ENCODE peak calls at places on chromosomes 11 and 22, in four cellular contexts. C is mesenchymal stem cell, Q is H9, S is H1. M is an unnamed sample.

GRCh38 chr22:27207907-27208306 is 550.5 kb downstream of the MIAT start:
- DNase-seq in C (peak), Q (no peak), S (no peak), M (no peak)

GRCh38 chr22:38098410-38099249 is 11.9 kb downstream of the BAIAP2L2 start:
- DNase-seq in C (peak), Q (peak), S (no peak), M (no peak)

GRCh38 chr22:25680949-25681348 is 61.0 kb upstream of the MYO18B start:
- DNase-seq in C (no peak), Q (no peak), S (no peak), M (no peak)

GRCh38 chr22:30333707-30334087 is 7.0 kb upstream of the TBC1D10A start:
- DNase-seq in C (no peak), Q (no peak), S (no peak), M (no peak)

GRCh38 chr11:11020747-11021149 is 162.9 kb upstream of the ZBED5 start:
- DNase-seq in C (no peak), Q (no peak), S (no peak), M (no peak)

GRCh38 chr11:117039897-117040296 is 58.3 kb downstream of the SIK3 start:
- DNase-seq in C (no peak), Q (no peak), S (no peak), M (no peak)

GRCh38 chr11:113974741-113975470 is at the start of gene HTR3A:
- DNase-seq in C (peak), Q (peak), S (peak), M (peak)

GRCh38 chr22:37746366-37747089 is 49.7 kb downstream of the TRIOBP start:
- DNase-seq in C (no peak), Q (no peak), S (peak), M (peak)

GRCh38 chr11:67542169-67542568 is 18.9 kb upstream of the CABP2 start:
- DNase-seq in C (no peak), Q (no peak), S (no peak), M (no peak)

GRCh38 chr11:130653838-130654601 is 205.6 kb downstream of the ADAMTS15 start:
- DNase-seq in C (no peak), Q (no peak), S (peak), M (no peak)

GRCh38 chr11:64638017-64638664 is 47.1 kb downstream of the SLC22A12 start:
- DNase-seq in C (no peak), Q (peak), S (peak), M (no peak)

GRCh38 chr22:27170491-27170890 is 513.1 kb downstream of the MIAT start:
- DNase-seq in C (peak), Q (no peak), S (no peak), M (no peak)

GRCh38 chr11:134164490-134165370 is 59.0 kb downstream of the NCAPD3 start:
- DNase-seq in C (no peak), Q (peak), S (peak), M (peak)

GRCh38 chr11:122154227-122154626 is 38.2 kb upstream of the BLID start:
- DNase-seq in C (no peak), Q (no peak), S (no peak), M (no peak)

GRCh38 chr11:123197711-123198110 is 2.7 kb upstream of the CLMP start:
- DNase-seq in C (peak), Q (no peak), S (no peak), M (no peak)

GRCh38 chr11:20493340-20493739 is 105.8 kb downstream of the PRMT3 start:
- DNase-seq in C (no peak), Q (no peak), S (no peak), M (no peak)

GRCh38 chr11:114262681-114263509 is 33.3 kb upstream of the NNMT start:
- DNase-seq in C (peak), Q (peak), S (no peak), M (no peak)

GRCh38 chr11:13705710-13706109 is 37.2 kb downstream of the FAR1 start:
- DNase-seq in C (no peak), Q (no peak), S (no peak), M (no peak)

GRCh38 chr11:118615996-118616395 is 8.6 kb downstream of the PHLDB1 start:
- DNase-seq in C (no peak), Q (peak), S (peak), M (no peak)

GRCh38 chr11:65437436-65438227 is 15.0 kb downstream of the NEAT1 start:
- DNase-seq in C (peak), Q (no peak), S (peak), M (no peak)

GRCh38 chr22:33049125-33049729 is 9.0 kb downstream of the SYN3 start:
- DNase-seq in C (peak), Q (peak), S (peak), M (peak)

GRCh38 chr22:22884010-22884887 is 3.4 kb upstream of the IGLL5 start:
- DNase-seq in C (peak), Q (peak), S (peak), M (peak)

GRCh38 chr11:122617926-122618325 is 37.6 kb upstream of the UBASH3B start:
- DNase-seq in C (no peak), Q (no peak), S (no peak), M (no peak)

GRCh38 chr22:48256776-48257689 is 1494.6 kb downstream of the TBC1D22A start:
- DNase-seq in C (no peak), Q (no peak), S (no peak), M (no peak)

GRCh38 chr11:19352736-19353110 is 112.0 kb upstream of the E2F8 start:
- DNase-seq in C (no peak), Q (no peak), S (no peak), M (no peak)

GRCh38 chr11:643849-644738 is 7.0 kb downstream of the DRD4 start:
- DNase-seq in C (no peak), Q (no peak), S (no peak), M (no peak)

GRCh38 chr11:6404341-6405038 is 14.2 kb downstream of the SMPD1 start:
- DNase-seq in C (peak), Q (no peak), S (no peak), M (no peak)

GRCh38 chr11:6572215-6572614 is 31.2 kb downstream of the RRP8 start:
- DNase-seq in C (peak), Q (no peak), S (no peak), M (no peak)

GRCh38 chr22:50261615-50262459 is at the start of gene MAPK12:
- DNase-seq in C (peak), Q (peak), S (peak), M (peak)

GRCh38 chr11:116993599-116993998 is 104.6 kb downstream of the SIK3 start:
- DNase-seq in C (peak), Q (no peak), S (no peak), M (peak)

GRCh38 chr11:28017816-28018215 is 90.1 kb downstream of the KIF18A start:
- DNase-seq in C (peak), Q (no peak), S (no peak), M (no peak)

GRCh38 chr11:113494021-113494420 is 18.8 kb upstream of the DRD2 start:
- DNase-seq in C (no peak), Q (no peak), S (no peak), M (no peak)

GRCh38 chr11:9802291-9802861 is 138.5 kb downstream of the SWAP70 start:
- DNase-seq in C (peak), Q (no peak), S (no peak), M (no peak)
- H2AK5ac ChIP-seq in C (no peak), Q (no peak), S (peak), M (no peak)

GRCh38 chr11:1876361-1877063 is 15.2 kb downstream of the PRR33 start:
- DNase-seq in C (peak), Q (peak), S (peak), M (no peak)
- H3K4me2 ChIP-seq in C (peak), Q (no peak), S (no peak), M (no peak)

GRCh38 chr11:69215216-69215615 is 59.5 kb downstream of the SMIM38 start:
- DNase-seq in C (no peak), Q (peak), S (no peak), M (no peak)
- H2BK12ac ChIP-seq in C (no peak), Q (no peak), S (no peak), M (no peak)

GRCh38 chr22:42076764-42077485 is 2.6 kb upstream of the SMDT1 start:
- DNase-seq in C (no peak), Q (no peak), S (no peak), M (no peak)

GRCh38 chr22:42077486-42078125 is 1.9 kb upstream of the SMDT1 start:
- DNase-seq in C (no peak), Q (no peak), S (no peak), M (no peak)

GRCh38 chr22:42080287-42080686 is 787 bp downstream of the SMDT1 start:
- DNase-seq in C (peak), Q (no peak), S (no peak), M (no peak)

GRCh38 chr22:42078469-42079318 is 806 bp upstream of the SMDT1 start:
- DNase-seq in C (no peak), Q (peak), S (no peak), M (no peak)

GRCh38 chr22:42079319-42080251 is at the start of gene SMDT1:
- DNase-seq in C (peak), Q (peak), S (peak), M (peak)
- H2AK5ac ChIP-seq in C (peak), Q (no peak), S (no peak), M (peak)

DNA sequence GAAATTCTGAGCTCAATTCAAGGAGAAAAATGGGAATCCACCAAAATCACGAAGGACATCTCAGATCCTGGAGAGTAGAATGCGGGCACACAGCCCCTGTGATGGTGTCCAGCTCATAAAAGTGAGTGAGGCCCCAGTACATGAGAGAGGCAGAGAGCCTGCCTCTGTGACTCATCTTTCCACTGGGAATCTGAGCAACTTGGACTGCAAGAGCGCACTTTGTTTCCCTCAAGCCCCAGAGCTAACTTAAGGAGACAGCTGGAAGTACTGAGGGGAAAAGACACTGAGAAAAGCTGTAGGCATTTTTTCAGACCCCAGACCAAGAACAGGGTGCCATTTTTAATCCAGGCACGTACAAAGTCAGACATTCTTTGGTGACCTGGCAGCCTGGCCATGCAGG is 273.7 kb downstream of the C11orf87 start:
- DNase-seq in C (peak), Q (no peak), S (no peak), M (no peak)
- H3K4me2 ChIP-seq in C (no peak), Q (no peak), S (no peak), M (no peak)

DNA sequence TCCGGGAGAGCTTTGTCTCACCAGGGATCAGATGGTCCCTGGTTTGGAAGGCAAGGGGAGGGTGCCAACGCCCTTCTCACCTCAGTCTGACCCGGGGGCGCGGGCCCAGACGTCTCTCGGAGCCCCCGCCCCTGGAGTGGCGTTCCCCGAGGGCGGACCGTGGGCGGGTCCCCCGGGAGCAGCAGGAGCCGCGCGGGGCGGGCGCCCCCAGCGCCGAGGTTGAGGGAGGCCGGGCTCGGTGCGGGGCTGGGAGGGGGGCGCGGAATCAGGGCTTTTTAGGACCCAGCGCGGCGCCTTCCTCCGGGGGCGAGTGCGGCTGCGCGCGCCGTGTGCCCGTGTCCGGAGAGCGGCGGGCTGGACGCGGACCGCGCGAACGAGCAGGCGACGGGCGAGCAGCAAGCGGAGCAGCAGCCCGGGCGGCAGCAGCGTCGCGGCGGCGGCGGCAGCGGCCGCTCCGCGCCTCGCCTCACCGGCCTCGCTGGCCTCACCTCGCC is at the start of gene KCNC1:
- DNase-seq in C (peak), Q (peak), S (peak), M (peak)
- H2BK12ac ChIP-seq in C (no peak), Q (no peak), S (no peak), M (no peak)

M was measured in neuronal stem cell.